ENCODE peak calls at places on chromosomes 4 and X, in four cellular contexts. M is psoas muscle, S is chondrocyte, C is lower leg skin. Z is an unnamed sample.

GRCh38 chrX:33923262-33923661 is 208.9 kb downstream of the FAM47A start:
- DNase-seq in M (no peak), S (no peak), C (no peak), Z (no peak)

GRCh38 chr4:38177035-38177791 is 217.0 kb downstream of the PTTG2 start:
- DNase-seq in M (no peak), S (no peak), C (no peak), Z (no peak)

GRCh38 chr4:65566473-65566872 is 103.8 kb downstream of the EPHA5 start:
- DNase-seq in M (no peak), S (no peak), C (no peak), Z (no peak)

GRCh38 chrX:67612231-67612630 is 68.4 kb downstream of the AR start:
- DNase-seq in M (no peak), S (no peak), C (no peak), Z (no peak)

GRCh38 chrX:48617542-48618340 is 20.4 kb downstream of the WDR13 start:
- DNase-seq in M (no peak), S (no peak), C (peak; percentile 61), Z (no peak)

GRCh38 chrX:10486373-10486772 is 134.0 kb downstream of the MID1 start:
- DNase-seq in M (no peak), S (no peak), C (no peak), Z (no peak)

GRCh38 chr4:141810702-141811365 is 174.5 kb downstream of the IL15 start:
- DNase-seq in M (no peak), S (no peak), C (no peak), Z (no peak)

GRCh38 chr4:105990933-105991332 is 95.7 kb downstream of the NPNT start:
- DNase-seq in M (peak; percentile 97), S (no peak), C (peak; percentile 89), Z (no peak)

GRCh38 chr4:88600129-88600849 is 8.0 kb downstream of the HERC3 start:
- DNase-seq in M (no peak), S (no peak), C (no peak), Z (no peak)

GRCh38 chr4:146186556-146186955 is 11.0 kb downstream of the LSM6 start:
- DNase-seq in M (no peak), S (no peak), C (no peak), Z (no peak)

GRCh38 chr4:150379454-150379853 is 202.5 kb upstream of the MAB21L2 start:
- DNase-seq in M (no peak), S (no peak), C (no peak), Z (no peak)

GRCh38 chr4:154366956-154367355 is 124.6 kb downstream of the DCHS2 start:
- DNase-seq in M (no peak), S (no peak), C (no peak), Z (no peak)

GRCh38 chrX:6678313-6678712 is 143.4 kb upstream of the VCX3A start:
- DNase-seq in M (no peak), S (no peak), C (no peak), Z (no peak)

GRCh38 chr4:165112258-165113156 is at the start of gene TMEM192:
- DNase-seq in M (peak; percentile 96), S (peak; percentile 94), C (peak; percentile 99), Z (peak; percentile 88)

DNA sequence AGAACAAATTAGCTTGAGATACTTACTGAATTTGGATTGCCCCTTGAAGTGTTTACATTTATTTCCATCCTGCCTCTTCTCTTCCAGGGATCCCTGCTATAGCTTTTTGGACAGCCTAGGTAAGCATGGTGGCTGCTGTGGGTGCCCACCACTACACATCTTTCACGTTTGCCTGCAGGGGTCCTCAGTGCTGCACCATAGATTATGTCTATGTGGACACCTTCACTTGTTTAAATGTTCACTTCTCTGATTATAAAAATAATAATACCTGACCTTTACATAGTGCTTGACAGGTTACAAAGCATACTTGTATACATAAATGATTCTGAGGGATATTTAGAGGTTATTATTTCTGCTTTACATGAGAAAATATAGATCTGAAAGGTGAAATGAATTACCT is 67.9 kb upstream of the SLC4A4 start:
- DNase-seq in M (no peak), S (no peak), C (no peak), Z (no peak)
- TF ChIP-seq CTCF in M (peak; percentile 35), S (peak; percentile 73), C (no peak), Z (peak; percentile 47)

DNA sequence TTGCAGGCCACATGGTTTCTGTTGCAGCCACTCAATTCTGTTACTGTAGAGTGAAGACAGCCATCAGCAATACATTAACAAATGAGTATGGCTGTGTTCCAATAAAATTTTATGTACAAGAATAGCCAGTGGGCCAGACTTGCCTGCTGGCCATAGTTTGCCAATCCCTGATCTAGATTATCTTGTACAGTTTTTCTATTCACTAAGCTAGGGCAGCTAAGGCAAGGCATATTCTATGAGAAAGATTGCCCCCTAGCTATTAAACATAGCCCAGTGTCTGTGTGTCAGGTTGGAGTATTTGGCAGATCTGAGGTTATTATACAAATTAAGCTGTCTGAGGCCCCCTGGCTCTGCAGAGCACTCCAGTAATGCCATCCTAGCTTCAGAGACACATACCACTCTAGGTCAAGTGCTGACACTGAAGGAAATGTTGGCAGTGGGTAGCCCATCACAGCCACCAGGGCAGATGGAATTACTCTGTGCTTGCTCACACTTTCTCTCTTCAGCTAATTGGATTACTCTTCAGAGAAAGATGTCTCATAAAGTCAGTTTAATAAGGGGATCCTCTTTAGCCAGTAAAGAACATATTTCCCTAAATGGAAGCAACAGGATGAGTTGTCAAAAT is 40.7 kb downstream of the MTTP start:
- DNase-seq in M (no peak), S (no peak), C (no peak), Z (no peak)
- TF ChIP-seq CTCF in M (no peak), S (no peak), C (no peak), Z (no peak)

GRCh38 chrX:100994352-100995281 is 25.1 kb downstream of the ARL13A start:
- DNase-seq in M (no peak), S (no peak), C (no peak), Z (no peak)

GRCh38 chrX:100999451-100999850 is 29.9 kb downstream of the ARL13A start:
- DNase-seq in M (no peak), S (no peak), C (no peak), Z (no peak)

GRCh38 chrX:100990139-100990538 is 20.6 kb downstream of the ARL13A start:
- DNase-seq in M (no peak), S (no peak), C (no peak), Z (no peak)

DNA sequence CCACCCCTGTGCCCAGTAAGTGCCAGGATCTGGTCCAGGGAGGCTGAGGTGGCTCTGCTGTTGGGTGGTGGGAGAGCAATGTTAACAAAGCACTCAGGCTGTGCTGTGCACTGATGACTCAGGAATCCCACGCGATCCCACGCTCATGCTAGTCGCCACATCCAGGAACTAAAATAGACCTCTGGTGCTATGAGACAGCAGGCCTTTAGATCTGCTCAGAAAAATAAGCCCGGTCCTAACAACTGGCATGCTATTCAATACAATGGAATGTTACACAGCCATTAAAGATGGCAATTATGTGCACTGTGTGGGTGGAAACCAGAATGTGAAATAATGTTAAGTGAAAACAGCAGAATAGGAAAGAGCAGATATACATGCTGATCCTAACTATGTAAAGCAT is 26.0 kb downstream of the ARL13A start:
- DNase-seq in M (no peak), S (no peak), C (no peak), Z (no peak)
- TF ChIP-seq CTCF in M (no peak), S (no peak), C (no peak), Z (no peak)

DNA sequence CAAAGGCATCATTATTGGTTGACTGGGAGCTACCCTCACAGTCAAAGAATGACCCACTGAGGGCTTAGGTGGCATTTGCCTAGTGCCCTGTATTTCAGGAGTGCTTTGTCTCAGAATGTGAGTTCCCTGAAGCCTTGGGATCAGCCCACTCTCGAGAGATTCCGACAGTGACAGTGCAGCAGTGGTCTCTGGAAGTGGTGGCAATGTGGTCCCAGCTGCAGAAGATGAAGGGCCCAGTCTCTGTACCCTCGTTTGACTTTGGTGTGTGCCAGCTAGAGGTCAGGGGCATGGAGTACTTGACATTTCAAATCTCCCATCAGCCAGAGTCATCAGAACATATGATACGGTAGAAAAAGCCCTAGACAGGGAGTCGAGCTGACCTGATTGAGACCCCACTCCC is 153.7 kb downstream of the EFNB1 start:
- DNase-seq in M (no peak), S (no peak), C (no peak), Z (no peak)
- TF ChIP-seq CTCF in M (no peak), S (no peak), C (no peak), Z (no peak)

GRCh38 chrX:11724122-11725017 is 33.7 kb upstream of the MSL3 start:
- DNase-seq in M (no peak), S (no peak), C (no peak), Z (no peak)
- TF ChIP-seq CTCF in M (peak; percentile 73), S (peak; percentile 83), C (no peak), Z (peak; percentile 51)

DNA sequence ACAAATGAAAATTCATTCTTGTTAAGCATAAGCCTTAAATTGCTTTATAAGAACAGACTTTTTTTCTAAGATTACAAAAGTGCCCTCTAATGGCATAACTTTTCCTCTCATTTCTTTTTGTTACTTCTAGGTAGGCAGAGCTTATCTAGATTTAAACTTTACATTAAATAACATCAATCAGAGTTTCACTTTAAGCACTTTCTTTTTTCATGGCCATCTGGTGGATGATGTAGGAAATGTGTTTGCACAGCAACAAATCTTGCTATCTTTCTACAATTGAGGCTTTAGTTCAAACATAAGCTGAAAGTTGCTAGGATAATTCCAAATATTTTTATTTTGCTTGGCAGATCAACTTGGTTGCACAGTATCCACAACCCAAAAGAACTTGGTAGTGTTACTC is 22.1 kb downstream of the NDNF start:
- DNase-seq in M (no peak), S (no peak), C (no peak), Z (no peak)
- TF ChIP-seq CTCF in M (peak; percentile 12), S (peak; percentile 79), C (no peak), Z (peak; percentile 17)

GRCh38 chrX:142688256-142688655 is 337.5 kb upstream of the SPANXN4 start:
- DNase-seq in M (no peak), S (no peak), C (no peak), Z (no peak)

GRCh38 chrX:142686206-142686605 is 339.5 kb upstream of the SPANXN4 start:
- DNase-seq in M (no peak), S (no peak), C (no peak), Z (no peak)

DNA sequence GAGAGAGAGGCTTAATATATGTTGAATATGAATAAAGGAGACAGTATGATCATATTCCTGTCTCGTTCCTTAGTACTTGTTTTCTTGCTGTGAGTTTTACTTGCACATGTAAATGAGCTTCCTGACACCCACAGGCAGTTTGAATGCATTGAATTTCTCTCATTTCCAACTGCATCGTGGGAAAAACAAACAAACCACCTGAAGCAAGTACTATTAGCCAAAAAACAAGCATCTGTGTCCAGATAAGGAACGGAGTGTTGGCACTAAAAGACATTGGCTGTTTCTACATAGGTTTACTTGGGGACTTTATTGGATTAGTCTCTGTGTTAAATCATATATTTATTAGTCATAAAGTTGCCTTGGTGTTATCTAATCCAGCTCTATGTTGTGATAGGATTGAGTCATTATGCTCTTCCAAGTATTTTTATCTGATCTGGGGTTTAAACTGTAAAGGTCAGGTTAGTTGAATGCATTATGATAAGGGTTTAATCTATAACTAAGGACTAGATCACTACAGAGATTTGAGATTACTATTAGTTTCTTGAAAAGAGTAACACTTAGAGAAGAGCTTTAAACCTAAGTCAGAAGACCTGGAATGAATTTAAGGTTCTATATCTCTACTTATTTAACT is 339.0 kb upstream of the SPANXN4 start:
- DNase-seq in M (no peak), S (no peak), C (no peak), Z (no peak)
- TF ChIP-seq CTCF in M (no peak), S (no peak), C (no peak), Z (no peak)

Z was measured in CD14-positive monocyte.